ENCODE peak calls at places on chromosomes 4 and X, in four cellular contexts. U, Z, N and C are unnamed samples.

GRCh38 chr4:101871962-101872676 is 81.6 kb downstream of the BANK1 start:
- DNase-seq in U (no peak), Z (no peak), N (no peak), C (no peak)

GRCh38 chrX:46572295-46572936 is 1.1 kb upstream of the CHST7 start:
- DNase-seq in U (no peak), Z (no peak), N (no peak), C (no peak)

GRCh38 chr4:52511825-52512224 is 147.3 kb downstream of the USP46 start:
- DNase-seq in U (no peak), Z (no peak), N (no peak), C (no peak)

GRCh38 chr4:18020145-18020670 is 1.3 kb downstream of the LCORL start:
- DNase-seq in U (no peak), Z (no peak), N (peak; percentile 14), C (peak; percentile 20)

GRCh38 chrX:70422886-70423336 is at the start of gene GDPD2:
- DNase-seq in U (no peak), Z (no peak), N (no peak), C (no peak)

GRCh38 chrX:18649498-18649951 is 22.4 kb downstream of the RS1 start:
- DNase-seq in U (no peak), Z (no peak), N (no peak), C (no peak)

GRCh38 chr4:130479020-130479419 is 1383.1 kb downstream of the C4orf33 start:
- DNase-seq in U (no peak), Z (no peak), N (no peak), C (no peak)

GRCh38 chrX:16524327-16524726 is 125.6 kb upstream of the S100G start:
- DNase-seq in U (no peak), Z (no peak), N (no peak), C (no peak)

GRCh38 chrX:20143539-20143938 is 1.9 kb upstream of the EIF1AX start:
- DNase-seq in U (no peak), Z (no peak), N (no peak), C (no peak)

GRCh38 chr4:107094976-107095375 is 58.9 kb upstream of the DKK2 start:
- DNase-seq in U (no peak), Z (no peak), N (no peak), C (no peak)

GRCh38 chr4:52019941-52020657 is at the start of gene LRRC66:
- DNase-seq in U (no peak), Z (no peak), N (no peak), C (peak; percentile 14)

GRCh38 chr4:72112514-72113156 is 80.8 kb downstream of the NPFFR2 start:
- DNase-seq in U (no peak), Z (no peak), N (peak; percentile 2), C (no peak)

GRCh38 chrX:57929373-57929772 is 19.1 kb upstream of the ZXDA start:
- DNase-seq in U (no peak), Z (no peak), N (peak; percentile 20), C (peak; percentile 11)

GRCh38 chrX:17374619-17375360 is at the start of gene NHS:
- DNase-seq in U (peak; percentile 63), Z (peak; percentile 58), N (peak; percentile 88), C (peak; percentile 90)

GRCh38 chrX:136608295-136608933 is 39.5 kb upstream of the CD40LG start:
- DNase-seq in U (peak; percentile 24), Z (peak; percentile 47), N (no peak), C (peak; percentile 2)

GRCh38 chr4:1379351-1379781 is 26.9 kb downstream of the NKX1-1 start:
- DNase-seq in U (no peak), Z (peak; percentile 40), N (no peak), C (no peak)

GRCh38 chr4:169530048-169530447 is 82.3 kb downstream of the NEK1 start:
- DNase-seq in U (no peak), Z (no peak), N (no peak), C (no peak)

GRCh38 chr4:70183168-70183939 is 12.2 kb upstream of the ODAM start:
- DNase-seq in U (no peak), Z (no peak), N (peak; percentile 3), C (peak; percentile 37)